ENCODE peak calls at places on chromosomes 16 and 17, in seven cellular contexts. One of them, this sample, is unnamed.

GRCh38 chr17:74579910-74580309 is 12.2 kb downstream of the CD300LD start:
- DNase-seq in RCC 7860: no peak
- DNase-seq in T-helper 1 cell: no peak
- DNase-seq in T47D: no peak
- DNase-seq in progenitor cell of endocrine pancreas: no peak
- DNase-seq in stimulated activated CD8-positive, alpha-beta memory T cell treated with anti-CD3 and anti-CD28 coated beads, Interleukin-4, amount 100 ng/mL, for 4 hours: no peak
- DNase-seq in WTC11: no peak
- DNase-seq in this sample: no peak

GRCh38 chr16:88878967-88879787 is 12.7 kb upstream of the PABPN1L start:
- DNase-seq in RCC 7860: no peak
- DNase-seq in T-helper 1 cell: no peak
- DNase-seq in T47D: no peak
- DNase-seq in progenitor cell of endocrine pancreas: no peak
- DNase-seq in stimulated activated CD8-positive, alpha-beta memory T cell treated with anti-CD3 and anti-CD28 coated beads, Interleukin-4, amount 100 ng/mL, for 4 hours: no peak
- DNase-seq in WTC11: no peak
- DNase-seq in this sample: no peak

GRCh38 chr17:43768943-43769342 is 9.8 kb downstream of the DUSP3 start:
- DNase-seq in RCC 7860: no peak
- DNase-seq in T-helper 1 cell: no peak
- DNase-seq in T47D: no peak
- DNase-seq in progenitor cell of endocrine pancreas: no peak
- DNase-seq in stimulated activated CD8-positive, alpha-beta memory T cell treated with anti-CD3 and anti-CD28 coated beads, Interleukin-4, amount 100 ng/mL, for 4 hours: no peak
- DNase-seq in WTC11: no peak
- DNase-seq in this sample: no peak

GRCh38 chr17:75689441-75689873 is 22.3 kb downstream of the SAP30BP start:
- DNase-seq in RCC 7860: no peak
- DNase-seq in T-helper 1 cell: no peak
- DNase-seq in T47D: no peak
- DNase-seq in progenitor cell of endocrine pancreas: no peak
- DNase-seq in stimulated activated CD8-positive, alpha-beta memory T cell treated with anti-CD3 and anti-CD28 coated beads, Interleukin-4, amount 100 ng/mL, for 4 hours: no peak
- DNase-seq in WTC11: no peak
- DNase-seq in this sample: no peak

GRCh38 chr16:66167564-66168291 is 198.8 kb upstream of the CDH5 start:
- DNase-seq in RCC 7860: no peak
- DNase-seq in T-helper 1 cell: no peak
- DNase-seq in T47D: no peak
- DNase-seq in progenitor cell of endocrine pancreas: no peak
- DNase-seq in stimulated activated CD8-positive, alpha-beta memory T cell treated with anti-CD3 and anti-CD28 coated beads, Interleukin-4, amount 100 ng/mL, for 4 hours: no peak
- DNase-seq in WTC11: peak
- DNase-seq in this sample: no peak

GRCh38 chr16:81697321-81697885 is 81.7 kb upstream of the PLCG2 start:
- DNase-seq in RCC 7860: peak
- DNase-seq in T-helper 1 cell: no peak
- DNase-seq in T47D: peak
- DNase-seq in progenitor cell of endocrine pancreas: peak
- DNase-seq in stimulated activated CD8-positive, alpha-beta memory T cell treated with anti-CD3 and anti-CD28 coated beads, Interleukin-4, amount 100 ng/mL, for 4 hours: peak
- DNase-seq in WTC11: peak
- DNase-seq in this sample: peak

GRCh38 chr16:80303691-80304090 is 237.1 kb upstream of the DYNLRB2 start:
- DNase-seq in RCC 7860: no peak
- DNase-seq in T-helper 1 cell: no peak
- DNase-seq in T47D: no peak
- DNase-seq in progenitor cell of endocrine pancreas: no peak
- DNase-seq in stimulated activated CD8-positive, alpha-beta memory T cell treated with anti-CD3 and anti-CD28 coated beads, Interleukin-4, amount 100 ng/mL, for 4 hours: no peak
- DNase-seq in WTC11: no peak
- DNase-seq in this sample: no peak

GRCh38 chr17:16818821-16819683 is 129.0 kb downstream of the CCDC144A start:
- DNase-seq in RCC 7860: no peak
- DNase-seq in T-helper 1 cell: no peak
- DNase-seq in T47D: no peak
- DNase-seq in progenitor cell of endocrine pancreas: no peak
- DNase-seq in stimulated activated CD8-positive, alpha-beta memory T cell treated with anti-CD3 and anti-CD28 coated beads, Interleukin-4, amount 100 ng/mL, for 4 hours: no peak
- DNase-seq in WTC11: no peak
- DNase-seq in this sample: no peak

GRCh38 chr16:10322723-10323527 is 62.9 kb upstream of the ATF7IP2 start:
- DNase-seq in RCC 7860: no peak
- DNase-seq in T-helper 1 cell: no peak
- DNase-seq in T47D: no peak
- DNase-seq in progenitor cell of endocrine pancreas: no peak
- DNase-seq in stimulated activated CD8-positive, alpha-beta memory T cell treated with anti-CD3 and anti-CD28 coated beads, Interleukin-4, amount 100 ng/mL, for 4 hours: no peak
- DNase-seq in WTC11: no peak
- DNase-seq in this sample: no peak

GRCh38 chr16:72942021-72942420 is 105.9 kb downstream of the ZFHX3 start:
- DNase-seq in RCC 7860: no peak
- DNase-seq in T-helper 1 cell: no peak
- DNase-seq in T47D: no peak
- DNase-seq in progenitor cell of endocrine pancreas: no peak
- DNase-seq in stimulated activated CD8-positive, alpha-beta memory T cell treated with anti-CD3 and anti-CD28 coated beads, Interleukin-4, amount 100 ng/mL, for 4 hours: no peak
- DNase-seq in WTC11: no peak
- DNase-seq in this sample: no peak

GRCh38 chr17:61007980-61008379 is 330.3 kb downstream of the BCAS3 start:
- DNase-seq in RCC 7860: no peak
- DNase-seq in T-helper 1 cell: no peak
- DNase-seq in T47D: no peak
- DNase-seq in progenitor cell of endocrine pancreas: no peak
- DNase-seq in stimulated activated CD8-positive, alpha-beta memory T cell treated with anti-CD3 and anti-CD28 coated beads, Interleukin-4, amount 100 ng/mL, for 4 hours: no peak
- DNase-seq in WTC11: no peak
- DNase-seq in this sample: peak

GRCh38 chr17:83186226-83186625 is 106.8 kb downstream of the METRNL start:
- DNase-seq in RCC 7860: no peak
- DNase-seq in T-helper 1 cell: no peak
- DNase-seq in T47D: no peak
- DNase-seq in progenitor cell of endocrine pancreas: no peak
- DNase-seq in stimulated activated CD8-positive, alpha-beta memory T cell treated with anti-CD3 and anti-CD28 coated beads, Interleukin-4, amount 100 ng/mL, for 4 hours: no peak
- DNase-seq in WTC11: peak
- DNase-seq in this sample: no peak

GRCh38 chr17:17710728-17711541 is 29.7 kb downstream of the RAI1 start:
- DNase-seq in RCC 7860: peak
- DNase-seq in T-helper 1 cell: no peak
- DNase-seq in T47D: peak
- DNase-seq in progenitor cell of endocrine pancreas: peak
- DNase-seq in stimulated activated CD8-positive, alpha-beta memory T cell treated with anti-CD3 and anti-CD28 coated beads, Interleukin-4, amount 100 ng/mL, for 4 hours: no peak
- DNase-seq in WTC11: peak
- DNase-seq in this sample: peak

GRCh38 chr17:80313160-80313829 is 52.6 kb downstream of the RNF213 start:
- DNase-seq in RCC 7860: no peak
- DNase-seq in T-helper 1 cell: no peak
- DNase-seq in T47D: no peak
- DNase-seq in progenitor cell of endocrine pancreas: no peak
- DNase-seq in stimulated activated CD8-positive, alpha-beta memory T cell treated with anti-CD3 and anti-CD28 coated beads, Interleukin-4, amount 100 ng/mL, for 4 hours: no peak
- DNase-seq in WTC11: no peak
- DNase-seq in this sample: no peak

GRCh38 chr17:68054296-68054900 is 18.9 kb downstream of the KPNA2 start:
- DNase-seq in RCC 7860: no peak
- DNase-seq in T-helper 1 cell: no peak
- DNase-seq in T47D: peak
- DNase-seq in progenitor cell of endocrine pancreas: no peak
- DNase-seq in stimulated activated CD8-positive, alpha-beta memory T cell treated with anti-CD3 and anti-CD28 coated beads, Interleukin-4, amount 100 ng/mL, for 4 hours: no peak
- DNase-seq in WTC11: no peak
- DNase-seq in this sample: peak

GRCh38 chr16:61432421-61432820 is 603.8 kb downstream of the CDH8 start:
- DNase-seq in RCC 7860: no peak
- DNase-seq in T-helper 1 cell: no peak
- DNase-seq in T47D: no peak
- DNase-seq in progenitor cell of endocrine pancreas: no peak
- DNase-seq in stimulated activated CD8-positive, alpha-beta memory T cell treated with anti-CD3 and anti-CD28 coated beads, Interleukin-4, amount 100 ng/mL, for 4 hours: no peak
- DNase-seq in WTC11: no peak
- DNase-seq in this sample: no peak

GRCh38 chr17:80504671-80505413 is 28.4 kb upstream of the NPTX1 start:
- DNase-seq in RCC 7860: peak
- DNase-seq in T-helper 1 cell: no peak
- DNase-seq in T47D: no peak
- DNase-seq in progenitor cell of endocrine pancreas: no peak
- DNase-seq in stimulated activated CD8-positive, alpha-beta memory T cell treated with anti-CD3 and anti-CD28 coated beads, Interleukin-4, amount 100 ng/mL, for 4 hours: no peak
- DNase-seq in WTC11: no peak
- DNase-seq in this sample: no peak

GRCh38 chr16:88382491-88383400 is at the start of gene ZNF469:
- DNase-seq in RCC 7860: no peak
- DNase-seq in T-helper 1 cell: no peak
- DNase-seq in T47D: peak
- DNase-seq in progenitor cell of endocrine pancreas: no peak
- DNase-seq in stimulated activated CD8-positive, alpha-beta memory T cell treated with anti-CD3 and anti-CD28 coated beads, Interleukin-4, amount 100 ng/mL, for 4 hours: no peak
- DNase-seq in WTC11: peak
- DNase-seq in this sample: no peak

GRCh38 chr16:70407811-70408274 is 31.1 kb downstream of the ST3GAL2 start:
- DNase-seq in RCC 7860: no peak
- DNase-seq in T-helper 1 cell: no peak
- DNase-seq in T47D: no peak
- DNase-seq in progenitor cell of endocrine pancreas: no peak
- DNase-seq in stimulated activated CD8-positive, alpha-beta memory T cell treated with anti-CD3 and anti-CD28 coated beads, Interleukin-4, amount 100 ng/mL, for 4 hours: no peak
- DNase-seq in WTC11: no peak
- DNase-seq in this sample: no peak

GRCh38 chr17:60231234-60231633 is 81.5 kb downstream of the CA4 start:
- DNase-seq in RCC 7860: no peak
- DNase-seq in T-helper 1 cell: no peak
- DNase-seq in T47D: peak
- DNase-seq in progenitor cell of endocrine pancreas: no peak
- DNase-seq in stimulated activated CD8-positive, alpha-beta memory T cell treated with anti-CD3 and anti-CD28 coated beads, Interleukin-4, amount 100 ng/mL, for 4 hours: no peak
- DNase-seq in WTC11: no peak
- DNase-seq in this sample: no peak

GRCh38 chr16:23469814-23470213 is 16.8 kb upstream of the COG7 start:
- DNase-seq in RCC 7860: no peak
- DNase-seq in T-helper 1 cell: no peak
- DNase-seq in T47D: no peak
- DNase-seq in progenitor cell of endocrine pancreas: no peak
- DNase-seq in stimulated activated CD8-positive, alpha-beta memory T cell treated with anti-CD3 and anti-CD28 coated beads, Interleukin-4, amount 100 ng/mL, for 4 hours: no peak
- DNase-seq in WTC11: no peak
- DNase-seq in this sample: no peak

GRCh38 chr16:85220125-85220839 is 108.0 kb upstream of the CIBAR2 start:
- DNase-seq in RCC 7860: no peak
- DNase-seq in T-helper 1 cell: no peak
- DNase-seq in T47D: peak
- DNase-seq in progenitor cell of endocrine pancreas: no peak
- DNase-seq in stimulated activated CD8-positive, alpha-beta memory T cell treated with anti-CD3 and anti-CD28 coated beads, Interleukin-4, amount 100 ng/mL, for 4 hours: no peak
- DNase-seq in WTC11: no peak
- DNase-seq in this sample: no peak

GRCh38 chr17:48477235-48477634 is 47.2 kb upstream of the SKAP1 start:
- DNase-seq in RCC 7860: no peak
- DNase-seq in T-helper 1 cell: no peak
- DNase-seq in T47D: no peak
- DNase-seq in progenitor cell of endocrine pancreas: no peak
- DNase-seq in stimulated activated CD8-positive, alpha-beta memory T cell treated with anti-CD3 and anti-CD28 coated beads, Interleukin-4, amount 100 ng/mL, for 4 hours: no peak
- DNase-seq in WTC11: no peak
- DNase-seq in this sample: no peak

GRCh38 chr16:86718118-86718517 is 139.8 kb downstream of the FOXL1 start:
- DNase-seq in RCC 7860: no peak
- DNase-seq in T-helper 1 cell: no peak
- DNase-seq in T47D: no peak
- DNase-seq in progenitor cell of endocrine pancreas: no peak
- DNase-seq in stimulated activated CD8-positive, alpha-beta memory T cell treated with anti-CD3 and anti-CD28 coated beads, Interleukin-4, amount 100 ng/mL, for 4 hours: no peak
- DNase-seq in WTC11: no peak
- DNase-seq in this sample: no peak

GRCh38 chr17:75589919-75590303 is 2.3 kb downstream of the MYO15B start:
- DNase-seq in RCC 7860: no peak
- DNase-seq in T-helper 1 cell: no peak
- DNase-seq in T47D: no peak
- DNase-seq in progenitor cell of endocrine pancreas: no peak
- DNase-seq in stimulated activated CD8-positive, alpha-beta memory T cell treated with anti-CD3 and anti-CD28 coated beads, Interleukin-4, amount 100 ng/mL, for 4 hours: no peak
- DNase-seq in WTC11: no peak
- DNase-seq in this sample: no peak

GRCh38 chr17:2796164-2797140 is at the start of gene RAP1GAP2:
- DNase-seq in RCC 7860: no peak
- DNase-seq in T-helper 1 cell: peak
- DNase-seq in T47D: no peak
- DNase-seq in progenitor cell of endocrine pancreas: no peak
- DNase-seq in stimulated activated CD8-positive, alpha-beta memory T cell treated with anti-CD3 and anti-CD28 coated beads, Interleukin-4, amount 100 ng/mL, for 4 hours: peak
- DNase-seq in WTC11: no peak
- DNase-seq in this sample: no peak

This sample was measured in foreskin melanocyte.